ENCODE peak calls at places on chromosomes 3 and 15, in six cellular contexts. One of them, this sample, is unnamed.

GRCh38 chr3:23874359-23875120 is 42.2 kb downstream of the NKIRAS1 start:
- DNase-seq in NCI-H345: no peak
- DNase-seq in activated CD8-positive, alpha-beta memory T cell treated with anti-CD3 and anti-CD28 coated beads for 24 hours: no peak
- DNase-seq in EH: peak; percentile 87
- DNase-seq in spleen: no peak
- DNase-seq in AG09309: no peak
- DNase-seq in this sample: no peak

GRCh38 chr3:56557815-56558170 is 818 bp downstream of the CCDC66 start:
- DNase-seq in NCI-H345: no peak
- DNase-seq in activated CD8-positive, alpha-beta memory T cell treated with anti-CD3 and anti-CD28 coated beads for 24 hours: no peak
- DNase-seq in EH: no peak
- DNase-seq in spleen: no peak
- DNase-seq in AG09309: no peak
- DNase-seq in this sample: no peak

GRCh38 chr3:113805249-113805648 is 33.3 kb upstream of the GRAMD1C start:
- DNase-seq in NCI-H345: no peak
- DNase-seq in activated CD8-positive, alpha-beta memory T cell treated with anti-CD3 and anti-CD28 coated beads for 24 hours: no peak
- DNase-seq in EH: no peak
- DNase-seq in spleen: no peak
- DNase-seq in AG09309: no peak
- DNase-seq in this sample: no peak

GRCh38 chr3:23055733-23056376 is 147.3 kb upstream of the UBE2E2 start:
- DNase-seq in NCI-H345: no peak
- DNase-seq in activated CD8-positive, alpha-beta memory T cell treated with anti-CD3 and anti-CD28 coated beads for 24 hours: no peak
- DNase-seq in EH: peak; percentile 71
- DNase-seq in spleen: no peak
- DNase-seq in AG09309: peak; percentile 73
- DNase-seq in this sample: no peak

GRCh38 chr15:29942144-29942543 is 119.9 kb upstream of the TJP1 start:
- DNase-seq in NCI-H345: no peak
- DNase-seq in activated CD8-positive, alpha-beta memory T cell treated with anti-CD3 and anti-CD28 coated beads for 24 hours: no peak
- DNase-seq in EH: no peak
- DNase-seq in spleen: no peak
- DNase-seq in AG09309: no peak
- DNase-seq in this sample: no peak

GRCh38 chr15:69820819-69821218 is 276.9 kb downstream of the TLE3 start:
- DNase-seq in NCI-H345: no peak
- DNase-seq in activated CD8-positive, alpha-beta memory T cell treated with anti-CD3 and anti-CD28 coated beads for 24 hours: no peak
- DNase-seq in EH: no peak
- DNase-seq in spleen: no peak
- DNase-seq in AG09309: no peak
- DNase-seq in this sample: no peak

GRCh38 chr3:132659370-132660055 is at the start of gene ACAD11:
- DNase-seq in NCI-H345: peak; percentile 67
- DNase-seq in activated CD8-positive, alpha-beta memory T cell treated with anti-CD3 and anti-CD28 coated beads for 24 hours: no peak
- DNase-seq in EH: peak; percentile 75
- DNase-seq in spleen: peak; percentile 89
- DNase-seq in AG09309: peak; percentile 20
- DNase-seq in this sample: peak; percentile 69

GRCh38 chr15:36067483-36068274 is 511.7 kb upstream of the CDIN1 start:
- DNase-seq in NCI-H345: no peak
- DNase-seq in activated CD8-positive, alpha-beta memory T cell treated with anti-CD3 and anti-CD28 coated beads for 24 hours: no peak
- DNase-seq in EH: no peak
- DNase-seq in spleen: peak; percentile 47
- DNase-seq in AG09309: no peak
- DNase-seq in this sample: no peak

GRCh38 chr3:175005193-175005592 is 146.1 kb downstream of the NAALADL2 start:
- DNase-seq in NCI-H345: peak; percentile 1
- DNase-seq in activated CD8-positive, alpha-beta memory T cell treated with anti-CD3 and anti-CD28 coated beads for 24 hours: no peak
- DNase-seq in EH: no peak
- DNase-seq in spleen: no peak
- DNase-seq in AG09309: no peak
- DNase-seq in this sample: no peak

GRCh38 chr15:68220967-68221366 is 8.6 kb downstream of the CLN6 start:
- DNase-seq in NCI-H345: no peak
- DNase-seq in activated CD8-positive, alpha-beta memory T cell treated with anti-CD3 and anti-CD28 coated beads for 24 hours: no peak
- DNase-seq in EH: no peak
- DNase-seq in spleen: no peak
- DNase-seq in AG09309: no peak
- DNase-seq in this sample: no peak

GRCh38 chr3:308597-309321 is 112.2 kb downstream of the CHL1 start:
- DNase-seq in NCI-H345: no peak
- DNase-seq in activated CD8-positive, alpha-beta memory T cell treated with anti-CD3 and anti-CD28 coated beads for 24 hours: no peak
- DNase-seq in EH: no peak
- DNase-seq in spleen: peak; percentile 76
- DNase-seq in AG09309: no peak
- DNase-seq in this sample: no peak

GRCh38 chr15:36612063-36612788 is 32.8 kb downstream of the CDIN1 start:
- DNase-seq in NCI-H345: no peak
- DNase-seq in activated CD8-positive, alpha-beta memory T cell treated with anti-CD3 and anti-CD28 coated beads for 24 hours: no peak
- DNase-seq in EH: peak; percentile 97
- DNase-seq in spleen: no peak
- DNase-seq in AG09309: peak; percentile 47
- DNase-seq in this sample: no peak

GRCh38 chr3:64031540-64032533 is 8.5 kb upstream of the PSMD6 start:
- DNase-seq in NCI-H345: no peak
- DNase-seq in activated CD8-positive, alpha-beta memory T cell treated with anti-CD3 and anti-CD28 coated beads for 24 hours: no peak
- DNase-seq in EH: peak; percentile 63
- DNase-seq in spleen: no peak
- DNase-seq in AG09309: no peak
- DNase-seq in this sample: peak; percentile 50

GRCh38 chr3:62824965-62825592 is 50.1 kb downstream of the CADPS start:
- DNase-seq in NCI-H345: no peak
- DNase-seq in activated CD8-positive, alpha-beta memory T cell treated with anti-CD3 and anti-CD28 coated beads for 24 hours: no peak
- DNase-seq in EH: no peak
- DNase-seq in spleen: no peak
- DNase-seq in AG09309: no peak
- DNase-seq in this sample: no peak